ENCODE peak calls at places on chromosome 11, in seven cellular contexts. Q is Caco-2, T is tibial artery, B is left ventricle myocardium inferior, S is IMR-90, U is BJ, N is heart right ventricle. G is an unnamed sample.

GRCh38 chr11:15845261-15845660 is 511.1 kb downstream of the SOX6 start:
- DNase-seq in Q (no peak), T (no peak), B (no peak), S (no peak), U (no peak), N (no peak), G (no peak)

GRCh38 chr11:46916669-46917108 is 1.7 kb downstream of the LRP4 start:
- DNase-seq in Q (peak; percentile 69), T (peak; percentile 48), B (peak; percentile 70), S (peak; percentile 78), U (no peak), N (peak; percentile 73), G (peak; percentile 73)

GRCh38 chr11:116072776-116073175 is 568.6 kb upstream of the CADM1 start:
- DNase-seq in Q (no peak), T (no peak), B (no peak), S (no peak), U (no peak), N (no peak), G (no peak)

GRCh38 chr11:118527109-118527508 is at the start of gene TTC36:
- DNase-seq in Q (no peak), T (no peak), B (no peak), S (no peak), U (no peak), N (no peak), G (no peak)

GRCh38 chr11:93740031-93740801 is 1.1 kb downstream of the TAF1D start:
- DNase-seq in Q (peak; percentile 76), T (no peak), B (no peak), S (peak; percentile 56), U (peak; percentile 16), N (no peak), G (peak; percentile 40)

GRCh38 chr11:101987370-101987769 is 59.9 kb upstream of the CFAP300 start:
- DNase-seq in Q (peak; percentile 64), T (no peak), B (no peak), S (no peak), U (no peak), N (no peak), G (no peak)

GRCh38 chr11:46686886-46687810 is 13.3 kb downstream of the ARHGAP1 start:
- DNase-seq in Q (no peak), T (no peak), B (no peak), S (peak; percentile 91), U (no peak), N (no peak), G (peak; percentile 98)

GRCh38 chr11:126543691-126544090 is 188.2 kb downstream of the ST3GAL4 start:
- DNase-seq in Q (no peak), T (no peak), B (no peak), S (no peak), U (no peak), N (no peak), G (no peak)

GRCh38 chr11:85752201-85752889 is 58.6 kb downstream of the SYTL2 start:
- DNase-seq in Q (no peak), T (no peak), B (no peak), S (no peak), U (no peak), N (no peak), G (no peak)

GRCh38 chr11:108576523-108576922 is 17.0 kb downstream of the EXPH5 start:
- DNase-seq in Q (no peak), T (no peak), B (no peak), S (no peak), U (no peak), N (no peak), G (no peak)

GRCh38 chr11:3626250-3626960 is 15.4 kb downstream of the ART5 start:
- DNase-seq in Q (no peak), T (peak; percentile 81), B (peak; percentile 69), S (no peak), U (no peak), N (peak; percentile 55), G (no peak)

GRCh38 chr11:73317373-73317772 is 9.3 kb downstream of the ARHGEF17 start:
- DNase-seq in Q (no peak), T (peak; percentile 86), B (peak; percentile 82), S (no peak), U (no peak), N (peak; percentile 86), G (no peak)

GRCh38 chr11:73314121-73314948 is 6.3 kb downstream of the ARHGEF17 start:
- DNase-seq in Q (peak; percentile 88), T (no peak), B (peak; percentile 49), S (peak; percentile 72), U (no peak), N (peak; percentile 54), G (no peak)

GRCh38 chr11:73313652-73314051 is 5.6 kb downstream of the ARHGEF17 start:
- DNase-seq in Q (no peak), T (no peak), B (no peak), S (no peak), U (no peak), N (no peak), G (no peak)

GRCh38 chr11:73316422-73316821 is 8.3 kb downstream of the ARHGEF17 start:
- DNase-seq in Q (no peak), T (no peak), B (no peak), S (no peak), U (no peak), N (no peak), G (no peak)

DNA sequence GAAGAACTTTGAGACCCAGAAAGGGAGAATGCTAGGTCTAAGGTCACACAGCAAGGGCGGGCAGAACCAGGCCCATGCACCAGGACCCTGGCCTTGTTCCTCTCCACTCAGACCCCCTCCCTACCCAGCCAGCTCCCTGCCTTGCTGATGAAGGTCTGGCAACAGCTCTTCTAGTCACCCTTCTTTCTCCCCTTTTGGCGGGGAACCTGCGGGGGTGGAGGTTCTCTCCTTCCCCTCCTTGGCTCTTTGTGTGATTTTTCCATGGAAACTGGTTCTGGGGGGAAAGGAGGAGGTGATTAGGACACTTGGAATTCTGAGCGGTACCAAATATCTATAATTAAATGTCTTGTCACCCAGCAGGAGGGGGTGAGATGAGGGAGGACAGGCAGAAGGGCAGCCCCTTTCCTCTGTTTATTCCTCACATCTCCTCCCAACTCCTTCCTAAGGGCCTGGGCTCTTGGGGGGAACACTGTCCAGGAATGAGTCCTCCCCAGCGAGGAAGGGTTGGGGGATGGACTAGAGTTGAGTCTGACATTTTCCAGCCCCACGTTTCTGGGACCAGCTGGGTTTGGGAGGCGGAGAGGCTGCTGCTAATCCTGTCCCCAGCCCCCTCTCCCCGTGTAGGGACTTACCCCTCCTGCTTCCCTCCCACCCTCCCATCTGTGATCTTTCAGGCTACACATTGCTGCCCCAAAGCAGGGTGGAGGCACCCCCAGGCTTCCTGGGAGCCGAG is 7.4 kb downstream of the ARHGEF17 start:
- DNase-seq in Q (no peak), T (no peak), B (no peak), S (no peak), U (no peak), N (no peak), G (no peak)
- H3K4me3 ChIP-seq in Q (no peak overlapping the region), T (peak overlapping the region; percentile 90), B (peak overlapping the region; percentile 88), S (no peak overlapping the region), U (peak overlapping the region; percentile 10), N (no peak overlapping the region), G (no peak overlapping the region)

DNA sequence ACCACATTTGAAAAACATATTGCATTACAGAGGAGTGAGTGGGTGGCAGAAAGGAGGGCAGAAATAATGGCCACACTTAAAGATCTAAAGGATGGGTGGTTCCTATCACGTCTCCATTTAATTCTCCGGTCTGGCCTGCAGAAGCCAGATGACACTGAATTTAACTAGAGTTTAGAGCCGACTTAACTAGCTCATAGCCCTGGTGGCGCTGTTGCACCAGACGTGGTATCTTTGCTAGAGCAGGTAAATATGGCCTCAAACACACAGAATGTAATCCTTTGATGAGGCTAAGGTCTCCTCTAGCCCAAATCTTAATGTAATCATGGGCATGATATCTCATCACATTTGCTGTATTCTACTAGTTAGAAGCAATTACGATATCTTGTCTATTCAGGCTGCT is 51.5 kb upstream of the GAL start:
- DNase-seq in Q (peak; percentile 77), T (no peak), B (no peak), S (peak; percentile 70), U (no peak), N (no peak), G (peak; percentile 51)
- TF ChIP-seq CTCF in Q (peak; percentile 96), T (no peak), B (peak; percentile 43), S (peak; percentile 68), U (peak; percentile 57), N (no peak), G (peak; percentile 60)

DNA sequence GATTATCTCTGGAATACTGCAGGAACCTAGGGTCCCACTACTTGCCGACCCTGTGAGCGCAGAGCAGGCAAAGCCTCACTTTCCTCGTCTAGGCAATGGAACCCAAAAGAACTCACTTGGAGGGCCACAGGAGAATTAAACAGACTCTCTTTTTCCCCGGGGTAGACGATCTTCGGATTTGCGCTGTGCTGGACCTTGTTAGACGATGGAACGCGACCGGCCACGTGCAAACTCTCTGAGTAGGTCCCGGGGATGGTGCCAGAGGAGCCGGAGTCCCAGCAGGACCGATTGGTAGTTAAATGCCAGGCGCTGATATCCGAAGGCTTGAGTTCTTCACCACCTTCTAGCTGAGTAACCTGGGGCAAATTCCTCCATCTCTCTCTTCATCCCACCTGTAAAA is 1.0 kb upstream of the SLC1A2 start:
- DNase-seq in Q (no peak), T (no peak), B (no peak), S (no peak), U (no peak), N (no peak), G (no peak)
- H3K27me3 ChIP-seq in Q (peaks cover 7% of the 10 kb centered on the region), T (peaks cover 62% of the 10 kb centered on the region), B (peaks cover 98% of the 10 kb centered on the region), S (peaks cover 24% of the 10 kb centered on the region), U (peaks cover 12% of the 10 kb centered on the region), N (peaks cover 97% of the 10 kb centered on the region), G (peaks cover 46% of the 10 kb centered on the region)

DNA sequence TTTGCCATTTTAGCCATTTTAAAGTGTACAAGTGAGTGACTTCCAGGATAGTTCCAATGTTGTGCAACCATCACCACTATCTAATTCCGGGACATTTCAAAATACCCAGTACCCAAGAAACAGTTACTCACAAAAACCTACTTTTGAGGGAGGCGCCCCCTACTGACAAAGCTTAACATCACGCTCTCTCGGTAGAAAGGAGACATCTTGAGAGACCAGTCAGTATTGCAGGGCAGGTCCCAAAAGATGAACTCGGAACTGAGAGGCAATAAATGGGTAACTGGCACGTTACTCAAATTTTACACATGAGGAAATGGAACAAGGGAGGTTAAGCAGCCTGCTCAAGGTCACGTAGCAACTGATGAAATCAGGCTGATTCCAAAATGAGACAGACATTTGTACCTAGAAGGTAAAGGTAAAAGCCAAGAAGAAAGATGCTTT is 50.0 kb upstream of the POU2AF1 start:
- DNase-seq in Q (peak; percentile 82), T (peak; percentile 77), B (peak; percentile 26), S (peak; percentile 37), U (no peak), N (no peak), G (peak; percentile 41)
- H3K4me3 ChIP-seq in Q (no peak overlapping the region), T (no peak overlapping the region), B (no peak overlapping the region), S (no peak overlapping the region), U (no peak overlapping the region), N (no peak overlapping the region), G (no peak overlapping the region)

GRCh38 chr11:70448983-70449567 is 50.7 kb downstream of the CTTN start:
- DNase-seq in Q (no peak), T (no peak), B (no peak), S (no peak), U (no peak), N (no peak), G (no peak)
- TF ChIP-seq CTCF in Q (peak; percentile 48), T (no peak), B (no peak), S (peak; percentile 31), U (peak; percentile 50), N (no peak), G (peak; percentile 53)

DNA sequence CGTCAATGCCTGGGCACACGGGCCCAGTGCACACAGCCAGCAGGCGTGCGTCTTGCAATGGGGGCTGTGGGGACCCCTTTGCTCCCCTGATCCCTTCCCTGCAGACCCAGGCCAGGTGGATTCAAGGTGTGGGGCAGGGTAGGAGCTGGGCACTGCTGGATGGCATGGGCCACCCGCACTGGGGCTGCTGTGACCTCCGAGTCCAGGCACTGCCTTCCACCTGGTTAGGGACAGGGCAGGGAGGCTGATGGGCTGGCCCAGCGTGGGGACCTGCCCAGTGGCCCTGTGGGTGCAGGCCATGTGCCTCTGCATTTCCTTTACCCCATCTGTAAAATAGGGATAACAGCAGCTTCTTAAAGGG is 22.9 kb downstream of the KCNQ1 start:
- DNase-seq in Q (no peak), T (no peak), B (no peak), S (no peak), U (no peak), N (no peak), G (no peak)
- H3K27me3 ChIP-seq in Q (no peaks in the 10 kb centered on the region), T (peaks cover 38% of the 10 kb centered on the region), B (peaks cover 3% of the 10 kb centered on the region), S (peaks cover 31% of the 10 kb centered on the region), U (no peaks in the 10 kb centered on the region), N (no peaks in the 10 kb centered on the region), G (no peaks in the 10 kb centered on the region)